ENCODE peak calls at places on chromosomes 11 and 22, in nine cellular contexts. F, Y, C, P, T, A, Z, H and M are unnamed samples.

GRCh38 chr11:113663567-113663966 is 42.5 kb downstream of the TMPRSS5 start:
- DNase-seq in F (peak; percentile 60), Y (no peak), C (no peak), P (no peak), T (no peak), A (peak; percentile 58), Z (no peak), H (no peak), M (peak; percentile 43)

GRCh38 chr22:45208993-45209838 is 31.5 kb downstream of the KIAA0930 start:
- DNase-seq in F (peak; percentile 67), Y (no peak), C (peak; percentile 75), P (peak; percentile 77), T (peak; percentile 16), A (peak; percentile 82), Z (peak; percentile 91), H (no peak), M (peak; percentile 92)

GRCh38 chr22:35629406-35630234 is 12.5 kb upstream of the MB start:
- DNase-seq in F (peak; percentile 99), Y (peak; percentile 63), C (no peak), P (peak; percentile 99), T (peak; percentile 94), A (peak; percentile 99), Z (peak; percentile 98), H (peak; percentile 50), M (peak; percentile 98)

GRCh38 chr22:47107431-47107830 is 345.0 kb downstream of the TBC1D22A start:
- DNase-seq in F (peak; percentile 82), Y (no peak), C (no peak), P (peak; percentile 80), T (peak; percentile 61), A (peak; percentile 85), Z (peak; percentile 88), H (no peak), M (peak; percentile 92)

GRCh38 chr11:117532568-117532967 is 204.9 kb downstream of the CEP164 start:
- DNase-seq in F (no peak), Y (no peak), C (no peak), P (no peak), T (no peak), A (no peak), Z (no peak), H (no peak), M (no peak)

GRCh38 chr11:125250316-125250870 is 85.8 kb downstream of the PKNOX2 start:
- DNase-seq in F (no peak), Y (no peak), C (no peak), P (peak; percentile 7), T (no peak), A (no peak), Z (no peak), H (no peak), M (no peak)

GRCh38 chr11:116910378-116910777 is 73.0 kb upstream of the APOA1 start:
- DNase-seq in F (peak; percentile 31), Y (no peak), C (no peak), P (peak; percentile 43), T (no peak), A (no peak), Z (peak; percentile 48), H (no peak), M (peak; percentile 20)

GRCh38 chr11:116721983-116722382 is 50.8 kb downstream of the BUD13 start:
- DNase-seq in F (no peak), Y (no peak), C (no peak), P (no peak), T (no peak), A (no peak), Z (no peak), H (no peak), M (no peak)

GRCh38 chr11:126307706-126308105 is 3.8 kb downstream of the DCPS start:
- DNase-seq in F (peak; percentile 63), Y (peak; percentile 49), C (no peak), P (peak; percentile 59), T (no peak), A (peak; percentile 74), Z (peak; percentile 58), H (no peak), M (peak; percentile 68)

GRCh38 chr11:124380585-124380984 is 3.7 kb downstream of the OR8B2 start:
- DNase-seq in F (no peak), Y (no peak), C (no peak), P (no peak), T (no peak), A (peak; percentile 4), Z (no peak), H (no peak), M (no peak)

GRCh38 chr11:26551186-26551801 is 20.8 kb downstream of the MUC15 start:
- DNase-seq in F (no peak), Y (no peak), C (no peak), P (peak; percentile 41), T (no peak), A (peak; percentile 5), Z (peak; percentile 6), H (no peak), M (peak; percentile 27)

GRCh38 chr22:38788417-38788816 is 5.5 kb downstream of the DNAL4 start:
- DNase-seq in F (peak; percentile 97), Y (no peak), C (no peak), P (peak; percentile 95), T (no peak), A (peak; percentile 75), Z (peak; percentile 96), H (peak; percentile 32), M (peak; percentile 96)

GRCh38 chr22:33600113-33600512 is 320.2 kb downstream of the LARGE1 start:
- DNase-seq in F (no peak), Y (no peak), C (no peak), P (no peak), T (no peak), A (no peak), Z (no peak), H (no peak), M (no peak)

GRCh38 chr22:50057292-50057867 is 718 bp downstream of the TTLL8 start:
- DNase-seq in F (no peak), Y (no peak), C (no peak), P (no peak), T (no peak), A (no peak), Z (peak; percentile 14), H (no peak), M (no peak)

GRCh38 chr22:20569059-20570058 is 61.9 kb downstream of the MED15 start:
- DNase-seq in F (peak; percentile 97), Y (no peak), C (no peak), P (peak; percentile 97), T (peak; percentile 91), A (peak; percentile 98), Z (peak; percentile 99), H (peak; percentile 71), M (peak; percentile 99)

GRCh38 chr11:67698247-67698646 is 23.8 kb upstream of the ALDH3B2 start:
- DNase-seq in F (peak; percentile 11), Y (no peak), C (no peak), P (peak; percentile 12), T (no peak), A (peak; percentile 46), Z (no peak), H (no peak), M (peak; percentile 24)

GRCh38 chr11:68357568-68357967 is 45.2 kb downstream of the LRP5 start:
- DNase-seq in F (no peak), Y (no peak), C (no peak), P (no peak), T (no peak), A (no peak), Z (no peak), H (no peak), M (no peak)

GRCh38 chr11:31141804-31142203 is 227.7 kb downstream of the DCDC1 start:
- DNase-seq in F (no peak), Y (no peak), C (no peak), P (no peak), T (no peak), A (no peak), Z (no peak), H (no peak), M (no peak)

GRCh38 chr11:42951266-42951665 is 360.5 kb upstream of the API5 start:
- DNase-seq in F (no peak), Y (no peak), C (no peak), P (peak; percentile 1), T (no peak), A (no peak), Z (no peak), H (peak; percentile 31), M (no peak)

GRCh38 chr11:124384399-124384798 is at the start of gene OR8B2:
- DNase-seq in F (no peak), Y (no peak), C (no peak), P (no peak), T (no peak), A (no peak), Z (no peak), H (no peak), M (no peak)

GRCh38 chr11:69388661-69389060 is 92.8 kb upstream of the LINC01488 start:
- DNase-seq in F (no peak), Y (no peak), C (no peak), P (peak; percentile 40), T (no peak), A (no peak), Z (no peak), H (no peak), M (no peak)